ENCODE peak calls at places on chromosomes 4 and X, in ten cellular contexts. One of them, this sample, is unnamed.

GRCh38 chrX:16788477-16788876 is 2.2 kb downstream of the TXLNG start:
- DNase-seq in sigmoid colon: peak
- DNase-seq in SK-N-SH: no peak
- DNase-seq in K562: no peak
- DNase-seq in stomach: no peak
- DNase-seq in A549: no peak
- DNase-seq in upper lobe of left lung: no peak
- DNase-seq in HepG2: no peak
- DNase-seq in ovary: no peak
- DNase-seq in tibial nerve: no peak
- DNase-seq in this sample: no peak

GRCh38 chrX:123475068-123475724 is 257.7 kb downstream of the THOC2 start:
- DNase-seq in ovary: no peak
- DNase-seq in SK-N-SH: no peak
- DNase-seq in tibial nerve: no peak
- DNase-seq in upper lobe of left lung: no peak
- DNase-seq in A549: peak
- DNase-seq in HepG2: no peak
- DNase-seq in K562: no peak
- DNase-seq in sigmoid colon: no peak
- DNase-seq in stomach: no peak
- DNase-seq in this sample: no peak

GRCh38 chr4:57109847-57110634 is at the start of gene IGFBP7:
- DNase-seq in A549: no peak
- DNase-seq in K562: peak
- DNase-seq in SK-N-SH: peak
- DNase-seq in HepG2: no peak
- DNase-seq in stomach: peak
- DNase-seq in upper lobe of left lung: peak
- DNase-seq in tibial nerve: peak
- DNase-seq in ovary: peak
- DNase-seq in sigmoid colon: peak
- DNase-seq in this sample: peak

GRCh38 chr4:172708184-172708583 is 460.4 kb upstream of the GALNT7 start:
- DNase-seq in HepG2: no peak
- DNase-seq in sigmoid colon: no peak
- DNase-seq in SK-N-SH: no peak
- DNase-seq in K562: no peak
- DNase-seq in upper lobe of left lung: no peak
- DNase-seq in tibial nerve: no peak
- DNase-seq in A549: no peak
- DNase-seq in ovary: no peak
- DNase-seq in stomach: no peak
- DNase-seq in this sample: peak

GRCh38 chr4:92359481-92359880 is 55.7 kb downstream of the GRID2 start:
- DNase-seq in K562: no peak
- DNase-seq in upper lobe of left lung: no peak
- DNase-seq in A549: no peak
- DNase-seq in SK-N-SH: no peak
- DNase-seq in sigmoid colon: no peak
- DNase-seq in stomach: peak
- DNase-seq in tibial nerve: no peak
- DNase-seq in HepG2: no peak
- DNase-seq in ovary: no peak
- DNase-seq in this sample: no peak

GRCh38 chr4:173270312-173271027 is 63.7 kb downstream of the HMGB2 start:
- DNase-seq in stomach: no peak
- DNase-seq in ovary: no peak
- DNase-seq in upper lobe of left lung: no peak
- DNase-seq in SK-N-SH: peak
- DNase-seq in A549: no peak
- DNase-seq in HepG2: no peak
- DNase-seq in sigmoid colon: no peak
- DNase-seq in tibial nerve: no peak
- DNase-seq in K562: no peak
- DNase-seq in this sample: no peak

GRCh38 chr4:26850528-26850927 is 10.1 kb upstream of the STIM2 start:
- DNase-seq in SK-N-SH: no peak
- DNase-seq in stomach: no peak
- DNase-seq in A549: no peak
- DNase-seq in ovary: no peak
- DNase-seq in tibial nerve: no peak
- DNase-seq in K562: no peak
- DNase-seq in sigmoid colon: no peak
- DNase-seq in HepG2: no peak
- DNase-seq in upper lobe of left lung: no peak
- DNase-seq in this sample: no peak

GRCh38 chr4:89619230-89619962 is 217.6 kb downstream of the SNCA start:
- DNase-seq in tibial nerve: no peak
- DNase-seq in sigmoid colon: no peak
- DNase-seq in stomach: no peak
- DNase-seq in K562: no peak
- DNase-seq in HepG2: no peak
- DNase-seq in SK-N-SH: no peak
- DNase-seq in A549: no peak
- DNase-seq in ovary: no peak
- DNase-seq in upper lobe of left lung: no peak
- DNase-seq in this sample: no peak

GRCh38 chr4:98663226-98664006 is 5.0 kb upstream of the TSPAN5 start:
- DNase-seq in HepG2: no peak
- DNase-seq in A549: no peak
- DNase-seq in ovary: no peak
- DNase-seq in K562: no peak
- DNase-seq in SK-N-SH: no peak
- DNase-seq in tibial nerve: peak
- DNase-seq in stomach: no peak
- DNase-seq in sigmoid colon: no peak
- DNase-seq in upper lobe of left lung: no peak
- DNase-seq in this sample: peak

DNA sequence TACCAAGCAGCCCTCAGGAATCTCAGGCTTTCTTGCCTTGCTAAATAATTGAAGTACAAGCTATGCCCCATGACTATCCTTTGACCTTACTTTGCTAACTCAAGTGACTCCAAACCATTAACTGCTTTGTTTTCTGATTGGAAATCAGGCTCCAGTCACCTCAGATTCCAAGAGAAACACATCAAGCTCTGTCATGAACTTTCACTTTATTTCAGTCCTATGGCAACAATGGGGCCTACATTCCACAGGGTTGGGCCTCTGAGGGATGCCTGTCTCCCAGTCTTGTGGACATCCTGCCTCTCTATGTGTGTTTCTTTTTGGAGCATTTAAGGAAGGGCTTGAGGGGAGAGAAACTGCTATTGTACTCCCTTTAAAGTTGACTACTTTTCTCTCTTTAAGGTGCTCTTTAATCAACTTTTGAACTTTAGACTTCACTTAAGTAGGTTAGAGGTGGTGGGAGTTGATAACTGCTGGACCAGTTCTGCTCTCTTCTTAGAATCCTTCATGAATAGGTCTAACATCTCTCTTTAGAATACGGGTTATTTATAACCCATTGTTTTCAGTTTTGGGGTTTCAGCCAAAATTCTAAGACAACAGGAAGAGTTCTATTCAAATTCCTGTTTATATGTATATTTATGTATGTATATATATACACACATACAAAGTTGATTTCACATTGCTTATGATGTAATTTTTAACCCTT is 274.3 kb upstream of the NR3C2 start:
- DNase-seq in K562: no peak
- DNase-seq in A549: no peak
- DNase-seq in sigmoid colon: no peak
- DNase-seq in HepG2: no peak
- DNase-seq in SK-N-SH: no peak
- DNase-seq in stomach: no peak
- DNase-seq in tibial nerve: no peak
- DNase-seq in upper lobe of left lung: no peak
- DNase-seq in ovary: no peak
- DNase-seq in this sample: no peak
- TF ChIP-seq EP300 in K562: no peak
- TF ChIP-seq EP300 in A549: no peak
- TF ChIP-seq EP300 in sigmoid colon: no peak
- TF ChIP-seq EP300 in HepG2: no peak
- TF ChIP-seq EP300 in SK-N-SH: no peak
- TF ChIP-seq EP300 in stomach: no peak
- TF ChIP-seq EP300 in tibial nerve: no peak
- TF ChIP-seq EP300 in upper lobe of left lung: no peak
- TF ChIP-seq EP300 in ovary: no peak
- TF ChIP-seq EP300 in this sample: no peak

GRCh38 chrX:12972239-12972638 is 2.7 kb upstream of the TMSB4X start:
- DNase-seq in SK-N-SH: no peak
- DNase-seq in A549: no peak
- DNase-seq in upper lobe of left lung: no peak
- DNase-seq in HepG2: no peak
- DNase-seq in sigmoid colon: no peak
- DNase-seq in tibial nerve: no peak
- DNase-seq in ovary: no peak
- DNase-seq in stomach: no peak
- DNase-seq in K562: no peak
- DNase-seq in this sample: no peak

GRCh38 chrX:12972867-12973560 is 1.9 kb upstream of the TMSB4X start:
- DNase-seq in sigmoid colon: no peak
- DNase-seq in stomach: no peak
- DNase-seq in K562: no peak
- DNase-seq in HepG2: no peak
- DNase-seq in A549: no peak
- DNase-seq in ovary: no peak
- DNase-seq in SK-N-SH: no peak
- DNase-seq in upper lobe of left lung: no peak
- DNase-seq in tibial nerve: no peak
- DNase-seq in this sample: no peak

GRCh38 chrX:12967711-12968465 is 7.0 kb upstream of the TMSB4X start:
- DNase-seq in SK-N-SH: no peak
- DNase-seq in HepG2: no peak
- DNase-seq in tibial nerve: no peak
- DNase-seq in A549: no peak
- DNase-seq in upper lobe of left lung: no peak
- DNase-seq in ovary: no peak
- DNase-seq in stomach: no peak
- DNase-seq in sigmoid colon: no peak
- DNase-seq in K562: no peak
- DNase-seq in this sample: no peak

GRCh38 chrX:12971282-12972003 is 3.5 kb upstream of the TMSB4X start:
- DNase-seq in sigmoid colon: no peak
- DNase-seq in K562: no peak
- DNase-seq in upper lobe of left lung: no peak
- DNase-seq in A549: no peak
- DNase-seq in ovary: peak
- DNase-seq in HepG2: no peak
- DNase-seq in stomach: peak
- DNase-seq in tibial nerve: no peak
- DNase-seq in SK-N-SH: no peak
- DNase-seq in this sample: no peak

DNA sequence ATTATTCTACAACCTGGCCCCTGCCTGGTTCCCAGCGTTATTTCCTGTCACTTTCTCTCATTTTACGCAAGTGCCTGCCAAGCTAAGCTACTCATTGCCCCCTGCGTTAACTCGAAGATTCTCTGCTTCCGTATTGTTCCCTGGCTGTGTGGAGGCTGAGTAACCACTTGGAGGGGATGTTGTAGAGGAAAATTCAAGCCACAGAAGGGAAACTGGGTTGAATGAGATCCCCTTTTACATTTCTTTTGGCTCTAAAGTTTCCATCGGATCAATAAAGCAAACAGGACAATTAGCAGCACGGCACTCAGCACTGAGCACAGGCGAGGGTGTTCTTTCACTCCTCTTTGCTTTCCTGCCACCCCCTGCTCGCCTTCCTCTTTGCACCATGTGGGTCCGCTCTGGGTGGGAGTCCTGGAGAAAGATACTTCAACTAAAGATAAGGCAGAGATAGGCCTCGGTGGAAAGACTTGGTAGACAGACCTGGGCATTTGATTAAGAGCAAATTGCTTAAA is 4.2 kb upstream of the TMSB4X start:
- DNase-seq in sigmoid colon: no peak
- DNase-seq in stomach: no peak
- DNase-seq in SK-N-SH: no peak
- DNase-seq in ovary: no peak
- DNase-seq in tibial nerve: no peak
- DNase-seq in K562: peak
- DNase-seq in upper lobe of left lung: no peak
- DNase-seq in HepG2: peak
- DNase-seq in A549: no peak
- DNase-seq in this sample: no peak
- H3K4me3 ChIP-seq in sigmoid colon: no peak
- H3K4me3 ChIP-seq in stomach: peak
- H3K4me3 ChIP-seq in SK-N-SH: no peak
- H3K4me3 ChIP-seq in ovary: no peak
- H3K4me3 ChIP-seq in tibial nerve: no peak
- H3K4me3 ChIP-seq in K562: no peak
- H3K4me3 ChIP-seq in upper lobe of left lung: peak
- H3K4me3 ChIP-seq in HepG2: no peak
- H3K4me3 ChIP-seq in A549: no peak
- H3K4me3 ChIP-seq in this sample: no peak

DNA sequence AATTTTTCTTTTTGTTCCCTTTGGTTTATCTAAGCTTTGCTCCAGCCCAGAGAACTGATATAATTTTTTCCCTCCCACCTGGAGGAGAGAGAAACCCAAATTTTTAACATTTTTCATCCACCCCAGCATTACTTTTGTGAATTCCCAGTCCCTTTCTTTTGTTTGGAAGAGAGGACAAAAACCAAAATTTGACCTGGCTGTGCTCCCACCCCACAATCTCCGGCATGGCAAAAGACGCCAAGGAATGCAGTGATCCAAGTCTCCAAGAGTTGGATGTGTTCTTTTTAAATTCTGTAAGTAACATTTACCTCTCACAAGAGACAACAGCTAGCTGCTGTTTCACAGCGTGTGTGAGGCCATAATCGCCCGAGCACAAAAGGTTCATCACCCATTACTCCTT is 25.2 kb upstream of the FAM156A start:
- DNase-seq in A549: no peak
- DNase-seq in tibial nerve: no peak
- DNase-seq in sigmoid colon: peak
- DNase-seq in K562: no peak
- DNase-seq in SK-N-SH: no peak
- DNase-seq in stomach: no peak
- DNase-seq in ovary: peak
- DNase-seq in upper lobe of left lung: no peak
- DNase-seq in HepG2: no peak
- DNase-seq in this sample: no peak
- H3K27ac ChIP-seq in A549: no peak
- H3K27ac ChIP-seq in tibial nerve: no peak
- H3K27ac ChIP-seq in sigmoid colon: peak
- H3K27ac ChIP-seq in K562: no peak
- H3K27ac ChIP-seq in SK-N-SH: no peak
- H3K27ac ChIP-seq in stomach: peak
- H3K27ac ChIP-seq in ovary: no peak
- H3K27ac ChIP-seq in upper lobe of left lung: no peak
- H3K27ac ChIP-seq in HepG2: no peak
- H3K27ac ChIP-seq in this sample: no peak

DNA sequence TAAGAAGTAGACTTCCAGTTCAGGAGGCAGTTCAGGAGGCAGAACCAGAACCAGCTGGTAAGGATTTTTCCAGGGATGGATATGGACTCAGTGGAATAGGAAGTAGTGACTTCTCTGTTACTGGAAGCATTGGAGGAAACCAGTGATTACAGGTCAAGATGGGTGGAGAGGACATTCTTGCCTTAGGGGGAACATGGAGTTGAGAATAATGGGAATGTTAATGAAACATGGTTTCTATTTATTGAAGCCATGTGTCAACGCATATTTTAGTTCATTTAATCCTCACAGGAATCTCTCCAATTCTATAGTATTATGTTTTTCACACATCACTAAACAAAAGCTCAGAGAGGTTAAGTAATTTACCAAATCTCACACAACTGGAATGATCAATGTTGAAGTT is 70.2 kb upstream of the KIT start:
- DNase-seq in tibial nerve: no peak
- DNase-seq in stomach: no peak
- DNase-seq in sigmoid colon: no peak
- DNase-seq in upper lobe of left lung: no peak
- DNase-seq in HepG2: no peak
- DNase-seq in A549: no peak
- DNase-seq in K562: no peak
- DNase-seq in SK-N-SH: no peak
- DNase-seq in ovary: no peak
- DNase-seq in this sample: no peak
- TF ChIP-seq EP300 in tibial nerve: no peak
- TF ChIP-seq EP300 in stomach: no peak
- TF ChIP-seq EP300 in sigmoid colon: no peak
- TF ChIP-seq EP300 in upper lobe of left lung: no peak
- TF ChIP-seq EP300 in HepG2: no peak
- TF ChIP-seq EP300 in A549: no peak
- TF ChIP-seq EP300 in K562: no peak
- TF ChIP-seq EP300 in SK-N-SH: no peak
- TF ChIP-seq EP300 in ovary: no peak
- TF ChIP-seq EP300 in this sample: no peak

This sample was measured in transverse colon.